ENCODE peak calls at places on chromosomes 1 and 21, in seven cellular contexts. One of them, this sample, is unnamed.

GRCh38 chr1:26203642-26204318 is 13.4 kb downstream of the CATSPER4 start:
- DNase-seq in GM03348: no peak
- DNase-seq in HTR-8/SVneo: no peak
- DNase-seq in iris pigment epithelial cell: no peak
- DNase-seq in activated naive CD4-positive, alpha-beta T cell treated with Interleukin-2 at 50 U/mL for 16 hours: no peak
- DNase-seq in NCI-H1105 treated with DMSO at 0.1 percent for 48 hours: no peak
- DNase-seq in stimulated activated CD4-positive, alpha-beta T cell treated with anti-CD3 and anti-CD28 coated beads, Interleukin-1b, Interleukin-23, amount 100 ng/mL, for 48 hours: no peak
- DNase-seq in this sample: no peak

GRCh38 chr1:6225651-6226050 is 10.1 kb downstream of the ICMT start:
- DNase-seq in iris pigment epithelial cell: no peak
- DNase-seq in NCI-H1105 treated with DMSO at 0.1 percent for 48 hours: no peak
- DNase-seq in GM03348: no peak
- DNase-seq in HTR-8/SVneo: no peak
- DNase-seq in activated naive CD4-positive, alpha-beta T cell treated with Interleukin-2 at 50 U/mL for 16 hours: no peak
- DNase-seq in stimulated activated CD4-positive, alpha-beta T cell treated with anti-CD3 and anti-CD28 coated beads, Interleukin-1b, Interleukin-23, amount 100 ng/mL, for 48 hours: no peak
- DNase-seq in this sample: no peak

GRCh38 chr21:14545906-14546480 is at the start of gene SAMSN1:
- DNase-seq in NCI-H1105 treated with DMSO at 0.1 percent for 48 hours: no peak
- DNase-seq in iris pigment epithelial cell: no peak
- DNase-seq in activated naive CD4-positive, alpha-beta T cell treated with Interleukin-2 at 50 U/mL for 16 hours: peak; percentile 75
- DNase-seq in stimulated activated CD4-positive, alpha-beta T cell treated with anti-CD3 and anti-CD28 coated beads, Interleukin-1b, Interleukin-23, amount 100 ng/mL, for 48 hours: peak; percentile 74
- DNase-seq in GM03348: no peak
- DNase-seq in HTR-8/SVneo: no peak
- DNase-seq in this sample: no peak

GRCh38 chr1:164786980-164787833 is 228.2 kb downstream of the PBX1 start:
- DNase-seq in NCI-H1105 treated with DMSO at 0.1 percent for 48 hours: peak; percentile 95
- DNase-seq in iris pigment epithelial cell: peak; percentile 84
- DNase-seq in GM03348: peak; percentile 88
- DNase-seq in HTR-8/SVneo: peak; percentile 64
- DNase-seq in activated naive CD4-positive, alpha-beta T cell treated with Interleukin-2 at 50 U/mL for 16 hours: peak; percentile 39
- DNase-seq in stimulated activated CD4-positive, alpha-beta T cell treated with anti-CD3 and anti-CD28 coated beads, Interleukin-1b, Interleukin-23, amount 100 ng/mL, for 48 hours: peak; percentile 61
- DNase-seq in this sample: peak; percentile 54

GRCh38 chr1:53093451-53093754 is 31.4 kb downstream of the PODN start:
- DNase-seq in iris pigment epithelial cell: no peak
- DNase-seq in GM03348: no peak
- DNase-seq in NCI-H1105 treated with DMSO at 0.1 percent for 48 hours: no peak
- DNase-seq in activated naive CD4-positive, alpha-beta T cell treated with Interleukin-2 at 50 U/mL for 16 hours: no peak
- DNase-seq in HTR-8/SVneo: no peak
- DNase-seq in stimulated activated CD4-positive, alpha-beta T cell treated with anti-CD3 and anti-CD28 coated beads, Interleukin-1b, Interleukin-23, amount 100 ng/mL, for 48 hours: no peak
- DNase-seq in this sample: no peak

GRCh38 chr1:14971201-14971600 is 182.3 kb upstream of the TMEM51 start:
- DNase-seq in stimulated activated CD4-positive, alpha-beta T cell treated with anti-CD3 and anti-CD28 coated beads, Interleukin-1b, Interleukin-23, amount 100 ng/mL, for 48 hours: no peak
- DNase-seq in GM03348: no peak
- DNase-seq in NCI-H1105 treated with DMSO at 0.1 percent for 48 hours: no peak
- DNase-seq in HTR-8/SVneo: no peak
- DNase-seq in iris pigment epithelial cell: no peak
- DNase-seq in activated naive CD4-positive, alpha-beta T cell treated with Interleukin-2 at 50 U/mL for 16 hours: no peak
- DNase-seq in this sample: no peak

GRCh38 chr1:168004531-168004930 is 67.7 kb upstream of the MPC2 start:
- DNase-seq in stimulated activated CD4-positive, alpha-beta T cell treated with anti-CD3 and anti-CD28 coated beads, Interleukin-1b, Interleukin-23, amount 100 ng/mL, for 48 hours: no peak
- DNase-seq in activated naive CD4-positive, alpha-beta T cell treated with Interleukin-2 at 50 U/mL for 16 hours: no peak
- DNase-seq in GM03348: no peak
- DNase-seq in HTR-8/SVneo: no peak
- DNase-seq in iris pigment epithelial cell: no peak
- DNase-seq in NCI-H1105 treated with DMSO at 0.1 percent for 48 hours: no peak
- DNase-seq in this sample: no peak

GRCh38 chr1:151058682-151059341 is 610 bp downstream of the CDC42SE1 start:
- DNase-seq in activated naive CD4-positive, alpha-beta T cell treated with Interleukin-2 at 50 U/mL for 16 hours: no peak
- DNase-seq in iris pigment epithelial cell: no peak
- DNase-seq in stimulated activated CD4-positive, alpha-beta T cell treated with anti-CD3 and anti-CD28 coated beads, Interleukin-1b, Interleukin-23, amount 100 ng/mL, for 48 hours: no peak
- DNase-seq in HTR-8/SVneo: no peak
- DNase-seq in NCI-H1105 treated with DMSO at 0.1 percent for 48 hours: peak; percentile 82
- DNase-seq in GM03348: peak; percentile 33
- DNase-seq in this sample: no peak

GRCh38 chr1:228407118-228408040 is 744 bp upstream of the TRIM11 start:
- DNase-seq in iris pigment epithelial cell: no peak
- DNase-seq in NCI-H1105 treated with DMSO at 0.1 percent for 48 hours: no peak
- DNase-seq in HTR-8/SVneo: no peak
- DNase-seq in stimulated activated CD4-positive, alpha-beta T cell treated with anti-CD3 and anti-CD28 coated beads, Interleukin-1b, Interleukin-23, amount 100 ng/mL, for 48 hours: no peak
- DNase-seq in GM03348: no peak
- DNase-seq in activated naive CD4-positive, alpha-beta T cell treated with Interleukin-2 at 50 U/mL for 16 hours: no peak
- DNase-seq in this sample: no peak

GRCh38 chr1:39609618-39610331 is 29.7 kb downstream of the HEYL start:
- DNase-seq in HTR-8/SVneo: peak; percentile 51
- DNase-seq in NCI-H1105 treated with DMSO at 0.1 percent for 48 hours: no peak
- DNase-seq in iris pigment epithelial cell: no peak
- DNase-seq in activated naive CD4-positive, alpha-beta T cell treated with Interleukin-2 at 50 U/mL for 16 hours: peak; percentile 86
- DNase-seq in GM03348: peak; percentile 79
- DNase-seq in stimulated activated CD4-positive, alpha-beta T cell treated with anti-CD3 and anti-CD28 coated beads, Interleukin-1b, Interleukin-23, amount 100 ng/mL, for 48 hours: peak; percentile 83
- DNase-seq in this sample: no peak

GRCh38 chr1:221728037-221728505 is 13.8 kb downstream of the DUSP10 start:
- DNase-seq in GM03348: no peak
- DNase-seq in HTR-8/SVneo: no peak
- DNase-seq in stimulated activated CD4-positive, alpha-beta T cell treated with anti-CD3 and anti-CD28 coated beads, Interleukin-1b, Interleukin-23, amount 100 ng/mL, for 48 hours: no peak
- DNase-seq in NCI-H1105 treated with DMSO at 0.1 percent for 48 hours: no peak
- DNase-seq in iris pigment epithelial cell: no peak
- DNase-seq in activated naive CD4-positive, alpha-beta T cell treated with Interleukin-2 at 50 U/mL for 16 hours: no peak
- DNase-seq in this sample: no peak

GRCh38 chr21:17343055-17343454 is 169.8 kb upstream of the CXADR start:
- DNase-seq in NCI-H1105 treated with DMSO at 0.1 percent for 48 hours: no peak
- DNase-seq in stimulated activated CD4-positive, alpha-beta T cell treated with anti-CD3 and anti-CD28 coated beads, Interleukin-1b, Interleukin-23, amount 100 ng/mL, for 48 hours: no peak
- DNase-seq in iris pigment epithelial cell: peak; percentile 20
- DNase-seq in HTR-8/SVneo: no peak
- DNase-seq in activated naive CD4-positive, alpha-beta T cell treated with Interleukin-2 at 50 U/mL for 16 hours: no peak
- DNase-seq in GM03348: peak; percentile 9
- DNase-seq in this sample: peak; percentile 17

GRCh38 chr1:153566414-153567371 is 1.0 kb upstream of the S100A2 start:
- DNase-seq in HTR-8/SVneo: peak; percentile 97
- DNase-seq in NCI-H1105 treated with DMSO at 0.1 percent for 48 hours: no peak
- DNase-seq in activated naive CD4-positive, alpha-beta T cell treated with Interleukin-2 at 50 U/mL for 16 hours: peak; percentile 89
- DNase-seq in iris pigment epithelial cell: peak; percentile 99
- DNase-seq in stimulated activated CD4-positive, alpha-beta T cell treated with anti-CD3 and anti-CD28 coated beads, Interleukin-1b, Interleukin-23, amount 100 ng/mL, for 48 hours: peak; percentile 94
- DNase-seq in GM03348: peak; percentile 98
- DNase-seq in this sample: peak; percentile 99

GRCh38 chr1:59058681-59059441 is 238.0 kb upstream of the FGGY start:
- DNase-seq in iris pigment epithelial cell: no peak
- DNase-seq in NCI-H1105 treated with DMSO at 0.1 percent for 48 hours: no peak
- DNase-seq in GM03348: no peak
- DNase-seq in HTR-8/SVneo: no peak
- DNase-seq in activated naive CD4-positive, alpha-beta T cell treated with Interleukin-2 at 50 U/mL for 16 hours: no peak
- DNase-seq in stimulated activated CD4-positive, alpha-beta T cell treated with anti-CD3 and anti-CD28 coated beads, Interleukin-1b, Interleukin-23, amount 100 ng/mL, for 48 hours: no peak
- DNase-seq in this sample: no peak

GRCh38 chr1:10836726-10837125 is 40.3 kb upstream of the CASZ1 start:
- DNase-seq in GM03348: no peak
- DNase-seq in HTR-8/SVneo: no peak
- DNase-seq in stimulated activated CD4-positive, alpha-beta T cell treated with anti-CD3 and anti-CD28 coated beads, Interleukin-1b, Interleukin-23, amount 100 ng/mL, for 48 hours: no peak
- DNase-seq in activated naive CD4-positive, alpha-beta T cell treated with Interleukin-2 at 50 U/mL for 16 hours: no peak
- DNase-seq in iris pigment epithelial cell: no peak
- DNase-seq in NCI-H1105 treated with DMSO at 0.1 percent for 48 hours: no peak
- DNase-seq in this sample: no peak

GRCh38 chr1:201904579-201904978 is 15.9 kb downstream of the SHISA4 start:
- DNase-seq in iris pigment epithelial cell: peak; percentile 88
- DNase-seq in stimulated activated CD4-positive, alpha-beta T cell treated with anti-CD3 and anti-CD28 coated beads, Interleukin-1b, Interleukin-23, amount 100 ng/mL, for 48 hours: no peak
- DNase-seq in HTR-8/SVneo: no peak
- DNase-seq in GM03348: peak; percentile 87
- DNase-seq in activated naive CD4-positive, alpha-beta T cell treated with Interleukin-2 at 50 U/mL for 16 hours: no peak
- DNase-seq in NCI-H1105 treated with DMSO at 0.1 percent for 48 hours: no peak
- DNase-seq in this sample: peak; percentile 21

GRCh38 chr1:188058801-188059200 is 1230.1 kb downstream of the PLA2G4A start:
- DNase-seq in activated naive CD4-positive, alpha-beta T cell treated with Interleukin-2 at 50 U/mL for 16 hours: no peak
- DNase-seq in GM03348: no peak
- DNase-seq in stimulated activated CD4-positive, alpha-beta T cell treated with anti-CD3 and anti-CD28 coated beads, Interleukin-1b, Interleukin-23, amount 100 ng/mL, for 48 hours: no peak
- DNase-seq in iris pigment epithelial cell: no peak
- DNase-seq in NCI-H1105 treated with DMSO at 0.1 percent for 48 hours: no peak
- DNase-seq in HTR-8/SVneo: no peak
- DNase-seq in this sample: no peak

GRCh38 chr21:17045214-17045835 is 467.5 kb upstream of the CXADR start:
- DNase-seq in activated naive CD4-positive, alpha-beta T cell treated with Interleukin-2 at 50 U/mL for 16 hours: no peak
- DNase-seq in stimulated activated CD4-positive, alpha-beta T cell treated with anti-CD3 and anti-CD28 coated beads, Interleukin-1b, Interleukin-23, amount 100 ng/mL, for 48 hours: no peak
- DNase-seq in GM03348: peak; percentile 54
- DNase-seq in iris pigment epithelial cell: peak; percentile 32
- DNase-seq in NCI-H1105 treated with DMSO at 0.1 percent for 48 hours: peak; percentile 54
- DNase-seq in HTR-8/SVneo: peak; percentile 14
- DNase-seq in this sample: peak; percentile 3

GRCh38 chr1:110914676-110915075 is 41.7 kb downstream of the CD53 start:
- DNase-seq in iris pigment epithelial cell: peak; percentile 11
- DNase-seq in HTR-8/SVneo: no peak
- DNase-seq in NCI-H1105 treated with DMSO at 0.1 percent for 48 hours: no peak
- DNase-seq in stimulated activated CD4-positive, alpha-beta T cell treated with anti-CD3 and anti-CD28 coated beads, Interleukin-1b, Interleukin-23, amount 100 ng/mL, for 48 hours: no peak
- DNase-seq in activated naive CD4-positive, alpha-beta T cell treated with Interleukin-2 at 50 U/mL for 16 hours: no peak
- DNase-seq in GM03348: no peak
- DNase-seq in this sample: no peak

GRCh38 chr21:36030581-36031189 is 29.6 kb downstream of the SETD4 start:
- DNase-seq in NCI-H1105 treated with DMSO at 0.1 percent for 48 hours: no peak
- DNase-seq in iris pigment epithelial cell: peak; percentile 6
- DNase-seq in HTR-8/SVneo: no peak
- DNase-seq in stimulated activated CD4-positive, alpha-beta T cell treated with anti-CD3 and anti-CD28 coated beads, Interleukin-1b, Interleukin-23, amount 100 ng/mL, for 48 hours: no peak
- DNase-seq in GM03348: no peak
- DNase-seq in activated naive CD4-positive, alpha-beta T cell treated with Interleukin-2 at 50 U/mL for 16 hours: no peak
- DNase-seq in this sample: no peak

GRCh38 chr1:59669752-59670312 is 144.9 kb upstream of the HOOK1 start:
- DNase-seq in NCI-H1105 treated with DMSO at 0.1 percent for 48 hours: no peak
- DNase-seq in stimulated activated CD4-positive, alpha-beta T cell treated with anti-CD3 and anti-CD28 coated beads, Interleukin-1b, Interleukin-23, amount 100 ng/mL, for 48 hours: no peak
- DNase-seq in HTR-8/SVneo: peak; percentile 22
- DNase-seq in GM03348: peak; percentile 79
- DNase-seq in iris pigment epithelial cell: peak; percentile 84
- DNase-seq in activated naive CD4-positive, alpha-beta T cell treated with Interleukin-2 at 50 U/mL for 16 hours: no peak
- DNase-seq in this sample: no peak

GRCh38 chr1:155128755-155129473 is 1.2 kb downstream of the EFNA1 start:
- DNase-seq in iris pigment epithelial cell: no peak
- DNase-seq in HTR-8/SVneo: no peak
- DNase-seq in NCI-H1105 treated with DMSO at 0.1 percent for 48 hours: no peak
- DNase-seq in stimulated activated CD4-positive, alpha-beta T cell treated with anti-CD3 and anti-CD28 coated beads, Interleukin-1b, Interleukin-23, amount 100 ng/mL, for 48 hours: no peak
- DNase-seq in GM03348: no peak
- DNase-seq in activated naive CD4-positive, alpha-beta T cell treated with Interleukin-2 at 50 U/mL for 16 hours: no peak
- DNase-seq in this sample: no peak

GRCh38 chr1:2966435-2966834 is 54.8 kb upstream of the ACTRT2 start:
- DNase-seq in iris pigment epithelial cell: no peak
- DNase-seq in HTR-8/SVneo: no peak
- DNase-seq in NCI-H1105 treated with DMSO at 0.1 percent for 48 hours: no peak
- DNase-seq in stimulated activated CD4-positive, alpha-beta T cell treated with anti-CD3 and anti-CD28 coated beads, Interleukin-1b, Interleukin-23, amount 100 ng/mL, for 48 hours: no peak
- DNase-seq in activated naive CD4-positive, alpha-beta T cell treated with Interleukin-2 at 50 U/mL for 16 hours: no peak
- DNase-seq in GM03348: no peak
- DNase-seq in this sample: no peak

GRCh38 chr1:43585596-43585995 is 54.9 kb downstream of the PTPRF start:
- DNase-seq in stimulated activated CD4-positive, alpha-beta T cell treated with anti-CD3 and anti-CD28 coated beads, Interleukin-1b, Interleukin-23, amount 100 ng/mL, for 48 hours: no peak
- DNase-seq in HTR-8/SVneo: no peak
- DNase-seq in activated naive CD4-positive, alpha-beta T cell treated with Interleukin-2 at 50 U/mL for 16 hours: no peak
- DNase-seq in GM03348: no peak
- DNase-seq in iris pigment epithelial cell: no peak
- DNase-seq in NCI-H1105 treated with DMSO at 0.1 percent for 48 hours: no peak
- DNase-seq in this sample: no peak